ENCODE peak calls at places on chromosomes 7 and 10, in four cellular contexts. I, R, C and V are unnamed samples.

GRCh38 chr7:86928308-86928707 is 131.1 kb downstream of the ELAPOR2 start:
- DNase-seq in C (no peak), R (no peak), I (no peak), V (no peak)

GRCh38 chr10:32332299-32332750 is 14.6 kb downstream of the EPC1 start:
- DNase-seq in R (peak), C (no peak), I (peak), V (no peak)

GRCh38 chr7:84058311-84059076 is 136.1 kb downstream of the SEMA3A start:
- DNase-seq in R (no peak), I (no peak), C (peak), V (no peak)

GRCh38 chr7:100852048-100852872 is at the start of gene SLC12A9:
- DNase-seq in I (peak), C (peak), R (peak), V (peak)

GRCh38 chr7:44634839-44635591 is 28.6 kb downstream of the OGDH start:
- DNase-seq in R (peak), I (no peak), C (no peak), V (no peak)

GRCh38 chr7:27165089-27165654 is at the start of gene HOXA9:
- DNase-seq in R (no peak), C (no peak), I (no peak), V (peak)

GRCh38 chr7:34036069-34036920 is 131.0 kb downstream of the BMPER start:
- DNase-seq in R (peak), C (peak), I (no peak), V (peak)

GRCh38 chr7:155578016-155578415 is 31.7 kb upstream of the CNPY1 start:
- DNase-seq in R (no peak), I (no peak), C (no peak), V (no peak)

GRCh38 chr10:100912013-100912608 is 652 bp upstream of the SLF2 start:
- DNase-seq in R (peak), C (no peak), I (no peak), V (no peak)

GRCh38 chr10:102675887-102676616 is 31.8 kb downstream of the TRIM8 start:
- DNase-seq in R (no peak), I (no peak), C (peak), V (no peak)

GRCh38 chr10:17200885-17201164 is 647 bp downstream of the TRDMT1 start:
- DNase-seq in C (no peak), I (no peak), R (no peak), V (no peak)
- TF ChIP-seq ATF2 in C (no peak), I (no peak), R (no peak), V (no peak)

DNA sequence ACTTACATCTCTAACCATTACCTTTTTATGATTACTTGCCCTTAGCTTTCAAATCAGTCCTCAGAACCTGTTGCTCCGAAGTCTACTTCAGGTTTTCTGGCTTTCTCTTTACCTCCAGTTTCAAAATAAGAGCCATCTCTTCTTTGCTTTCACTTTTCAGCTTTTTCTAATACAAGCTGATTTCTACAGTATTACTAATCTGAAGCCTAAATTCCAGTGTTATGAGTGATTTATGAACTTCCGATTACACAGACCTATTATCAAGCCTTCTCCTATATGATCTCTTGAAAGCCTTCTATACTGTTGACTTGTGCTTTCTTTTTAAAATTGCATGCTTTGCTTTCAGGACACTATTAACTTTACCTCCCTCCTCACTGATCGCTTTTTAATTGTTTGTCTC is 1307.8 kb upstream of the CELF2 start:
- DNase-seq in I (no peak), R (no peak), C (no peak), V (no peak)
- TF ChIP-seq ATF2 in I (no peak), R (no peak), C (no peak), V (no peak)

GRCh38 chr10:49655099-49655498 is 24.4 kb upstream of the C10orf53 start:
- DNase-seq in I (no peak), C (no peak), R (no peak), V (no peak)
- TF ChIP-seq ATF2 in I (no peak), C (no peak), R (no peak), V (no peak)

GRCh38 chr10:132422169-132422691 is 25.2 kb downstream of the PWWP2B start:
- DNase-seq in C (no peak), R (no peak), I (no peak), V (no peak)
- TF ChIP-seq ATF2 in C (no peak), R (no peak), I (no peak), V (no peak)

GRCh38 chr7:56097700-56098099 is 4.9 kb upstream of the PHKG1 start:
- DNase-seq in I (no peak), C (no peak), R (no peak), V (no peak)

GRCh38 chr7:56087445-56087844 is 5.3 kb downstream of the PHKG1 start:
- DNase-seq in R (no peak), C (no peak), I (no peak), V (no peak)

GRCh38 chr7:56091591-56091990 is 1.2 kb downstream of the PHKG1 start:
- DNase-seq in C (no peak), R (no peak), I (no peak), V (no peak)

GRCh38 chr7:56092789-56093531 is at the start of gene PHKG1:
- DNase-seq in I (no peak), R (peak), C (peak), V (peak)
- TF ChIP-seq ATF2 in I (no peak), R (no peak), C (no peak), V (no peak)

GRCh38 chr7:43591551-43592180 is 8.8 kb downstream of the STK17A start:
- DNase-seq in I (no peak), R (no peak), C (peak), V (no peak)

GRCh38 chr7:43593010-43593409 is 10.1 kb downstream of the STK17A start:
- DNase-seq in R (no peak), I (no peak), C (no peak), V (no peak)

GRCh38 chr7:43592321-43592720 is 9.4 kb downstream of the STK17A start:
- DNase-seq in I (no peak), R (no peak), C (no peak), V (no peak)

GRCh38 chr7:43590862-43591550 is 8.1 kb downstream of the STK17A start:
- DNase-seq in I (peak), C (no peak), R (no peak), V (no peak)

DNA sequence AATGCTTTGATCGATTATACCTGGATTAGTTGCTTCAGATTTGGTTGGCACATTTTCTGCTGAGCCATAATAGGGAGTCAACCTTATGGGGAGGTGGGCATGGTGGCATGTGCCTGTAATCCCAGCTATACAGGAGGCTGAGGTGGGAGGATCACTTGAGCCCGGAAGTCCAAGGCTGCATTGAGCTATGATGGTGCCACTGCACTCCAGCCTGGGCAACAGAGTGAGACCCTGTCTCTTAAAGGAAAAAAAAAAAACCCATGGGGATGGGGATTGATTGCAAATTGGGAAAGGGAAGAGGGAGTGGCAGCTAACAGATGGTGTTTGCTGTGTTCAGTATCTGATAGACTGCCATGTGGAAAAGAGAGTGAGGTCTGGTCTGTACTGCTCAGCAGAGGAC is 11.1 kb downstream of the STK17A start:
- DNase-seq in C (no peak), I (no peak), R (no peak), V (no peak)
- TF ChIP-seq ATF2 in C (no peak), I (no peak), R (no peak), V (no peak)